ENCODE peak calls at places on chromosomes 11 and 22, in seven cellular contexts. R, E, K, D, G, C and I are unnamed samples.

GRCh38 chr22:48369789-48370507 is 1457.7 kb downstream of the BRD1 start:
- DNase-seq in E (no peak), K (no peak), G (no peak), R (no peak), D (no peak), C (peak), I (no peak)

GRCh38 chr11:66638177-66639065 is at the start of gene RBM4:
- DNase-seq in G (peak), D (peak), K (peak), C (peak), R (peak), E (peak), I (peak)

GRCh38 chr11:94973099-94973968 is at the start of the genes CWC15 and KDM4D:
- DNase-seq in E (peak), C (peak), G (peak), R (peak), D (peak), K (peak), I (peak)

GRCh38 chr22:41548830-41549211 is 4.6 kb upstream of the POLR3H start:
- DNase-seq in R (no peak), G (no peak), D (no peak), C (no peak), K (no peak), E (no peak), I (no peak)

GRCh38 chr11:578276-579035 is 2.2 kb downstream of the PHRF1 start:
- DNase-seq in G (no peak), R (no peak), E (no peak), D (no peak), K (no peak), C (no peak), I (no peak)

GRCh38 chr22:37304595-37305343 is 22.5 kb downstream of the CYTH4 start:
- DNase-seq in C (no peak), R (peak), G (no peak), K (no peak), D (no peak), E (no peak), I (no peak)

GRCh38 chr11:114256176-114256897 is 39.9 kb upstream of the NNMT start:
- DNase-seq in R (no peak), D (no peak), G (no peak), E (no peak), C (no peak), K (no peak), I (no peak)

GRCh38 chr11:17991799-17992433 is 20.9 kb downstream of the SERGEF start:
- DNase-seq in R (peak), D (peak), E (peak), G (no peak), C (peak), K (no peak), I (peak)

GRCh38 chr11:5279678-5280077 is 9.9 kb upstream of the HBE1 start:
- DNase-seq in G (no peak), E (no peak), R (no peak), D (no peak), K (no peak), C (no peak), I (no peak)

GRCh38 chr22:30858976-30859713 is 109.4 kb downstream of the MORC2 start:
- DNase-seq in D (no peak), E (no peak), G (no peak), R (no peak), C (no peak), K (no peak), I (no peak)

GRCh38 chr11:11789735-11790369 is 51.9 kb upstream of the USP47 start:
- DNase-seq in C (no peak), E (no peak), K (no peak), D (peak), R (no peak), G (no peak), I (no peak)

GRCh38 chr11:119599864-119600593 is 129.0 kb downstream of the NECTIN1 start:
- DNase-seq in E (no peak), R (no peak), K (no peak), C (no peak), G (no peak), D (no peak), I (no peak)

GRCh38 chr11:77776455-77776854 is 44.1 kb downstream of the RSF1 start:
- DNase-seq in C (no peak), R (no peak), K (no peak), D (no peak), G (no peak), E (no peak), I (no peak)

GRCh38 chr22:42459273-42460040 is 27.3 kb upstream of the NFAM1 start:
- DNase-seq in E (no peak), D (no peak), C (peak), R (no peak), G (no peak), K (no peak), I (no peak)

GRCh38 chr11:2803186-2804057 is 82.2 kb downstream of the CDKN1C start:
- DNase-seq in G (peak), E (no peak), C (peak), R (no peak), K (no peak), D (no peak), I (no peak)

GRCh38 chr22:43826142-43827093 is 14.3 kb upstream of the EFCAB6 start:
- DNase-seq in D (peak), C (no peak), K (no peak), E (no peak), R (peak), G (peak), I (no peak)

GRCh38 chr11:47056261-47056915 is 119.8 kb downstream of the CSTPP1 start:
- DNase-seq in C (no peak), R (no peak), G (no peak), K (no peak), E (no peak), D (peak), I (no peak)

GRCh38 chr11:33663121-33663520 is 37.5 kb downstream of the C11orf91 start:
- DNase-seq in R (no peak), E (no peak), D (no peak), G (no peak), C (no peak), K (no peak), I (no peak)

GRCh38 chr11:18081551-18081950 is 24.3 kb downstream of the SAAL1 start:
- DNase-seq in R (no peak), E (no peak), K (no peak), G (no peak), C (no peak), D (no peak), I (no peak)

GRCh38 chr11:34339149-34340064 is 18.4 kb downstream of the ABTB2 start:
- DNase-seq in C (no peak), G (peak), D (no peak), E (no peak), R (peak), K (no peak), I (no peak)

GRCh38 chr11:134819026-134819425 is 407.0 kb upstream of the B3GAT1 start:
- DNase-seq in E (no peak), C (no peak), D (no peak), K (no peak), G (no peak), R (no peak), I (no peak)

GRCh38 chr11:10654211-10655150 is 39.1 kb downstream of the IRAG1 start:
- DNase-seq in K (no peak), R (peak), E (no peak), G (no peak), C (no peak), D (peak), I (peak)

GRCh38 chr11:103673773-103674172 is 362.7 kb upstream of the DDI1 start:
- DNase-seq in K (no peak), E (no peak), G (no peak), D (peak), C (no peak), R (no peak), I (no peak)

GRCh38 chr11:62392944-62393628 is 25.7 kb upstream of the SCGB1A1 start:
- DNase-seq in E (no peak), G (no peak), D (no peak), C (no peak), R (peak), K (peak), I (peak)

GRCh38 chr11:93729129-93729616 is 12.1 kb downstream of the TAF1D start:
- DNase-seq in R (no peak), D (no peak), K (no peak), E (no peak), G (no peak), C (no peak), I (no peak)

GRCh38 chr22:20437253-20438065 is at the start of gene SCARF2:
- DNase-seq in C (peak), G (no peak), K (no peak), R (no peak), E (peak), D (peak), I (no peak)

GRCh38 chr22:42895087-42895486 is 38.0 kb upstream of the ARFGAP3 start:
- DNase-seq in C (no peak), R (no peak), D (no peak), E (no peak), K (no peak), G (no peak), I (peak)

GRCh38 chr11:56670984-56671383 is 7.5 kb downstream of the OR5AR1 start:
- DNase-seq in D (no peak), K (no peak), E (no peak), R (no peak), G (no peak), C (no peak), I (no peak)

GRCh38 chr11:117459121-117459978 is 131.7 kb downstream of the CEP164 start:
- DNase-seq in E (no peak), K (no peak), R (no peak), G (no peak), D (no peak), C (no peak), I (no peak)

GRCh38 chr11:44398266-44399045 is 88.5 kb upstream of the ALX4 start:
- DNase-seq in D (no peak), G (no peak), R (no peak), E (no peak), K (no peak), C (no peak), I (no peak)

GRCh38 chr11:118304227-118304808 is at the start of gene CD3E:
- DNase-seq in D (no peak), E (no peak), G (no peak), K (peak), R (no peak), C (peak), I (no peak)

GRCh38 chr11:12287374-12288211 is 89.8 kb upstream of the PARVA start:
- DNase-seq in E (no peak), D (peak), K (no peak), R (peak), C (peak), G (no peak), I (no peak)

GRCh38 chr22:24926849-24927579 is 19.5 kb downstream of the LHFPL7 start:
- DNase-seq in G (no peak), K (no peak), D (no peak), C (no peak), E (no peak), R (no peak), I (no peak)

GRCh38 chr11:102771351-102771750 is 9.1 kb downstream of the MMP10 start:
- DNase-seq in C (no peak), G (no peak), E (no peak), R (no peak), K (no peak), D (peak), I (no peak)

GRCh38 chr11:10026514-10026913 is 267.5 kb downstream of the SBF2 start:
- DNase-seq in C (no peak), R (no peak), D (peak), K (no peak), E (no peak), G (no peak), I (no peak)

GRCh38 chr11:39236916-39237315 is 2222.5 kb downstream of the LRRC4C start:
- DNase-seq in C (no peak), R (no peak), D (no peak), G (no peak), E (no peak), K (no peak), I (no peak)

GRCh38 chr11:35274909-35275807 is 136.2 kb downstream of the CD44 start:
- DNase-seq in E (no peak), R (peak), D (peak), K (no peak), C (peak), G (no peak), I (no peak)